ENCODE peak calls at places on chromosomes 1 and 21, in six cellular contexts. J is adrenal gland, B is GM12878, X is transverse colon, G is suprapubic skin, W is uterus. R is an unnamed sample.

GRCh38 chr1:99122039-99122438 is 117.4 kb upstream of the PLPPR5 start:
- DNase-seq in J (no peak), X (no peak), W (no peak), B (no peak), G (no peak), R (no peak)

GRCh38 chr1:79592707-79593106 is 586.2 kb upstream of the ADGRL4 start:
- DNase-seq in G (no peak), X (no peak), W (no peak), B (no peak), J (no peak), R (no peak)

GRCh38 chr1:154683820-154684219 is 75.8 kb upstream of the ADAR start:
- DNase-seq in G (no peak), B (no peak), J (no peak), X (no peak), W (no peak), R (no peak)

GRCh38 chr21:14926186-14926585 is 138.6 kb downstream of the NRIP1 start:
- DNase-seq in X (no peak), G (no peak), B (no peak), J (no peak), W (no peak), R (no peak)

GRCh38 chr1:54174106-54174505 is 21.3 kb upstream of the CDCP2 start:
- DNase-seq in W (no peak), B (no peak), X (no peak), J (no peak), G (no peak), R (no peak)

GRCh38 chr1:174874337-174875053 is 125.3 kb upstream of the CACYBP start:
- DNase-seq in X (peak; percentile 41), B (peak; percentile 40), J (no peak), G (no peak), W (no peak), R (no peak)

GRCh38 chr1:145918992-145919939 is 749 bp upstream of the PEX11B start:
- DNase-seq in B (no peak), G (peak; percentile 95), W (peak; percentile 70), X (peak; percentile 72), J (peak; percentile 74), R (peak; percentile 81)

GRCh38 chr1:78651247-78651646 is 1.6 kb downstream of the IFI44 start:
- DNase-seq in B (no peak), J (no peak), X (no peak), G (no peak), W (no peak), R (no peak)

GRCh38 chr1:3536395-3536794 is 74.9 kb downstream of the MEGF6 start:
- DNase-seq in X (no peak), G (no peak), J (no peak), W (no peak), B (no peak), R (no peak)

GRCh38 chr1:50929376-50929958 is 30.6 kb downstream of the FAF1 start:
- DNase-seq in G (no peak), W (no peak), B (no peak), X (no peak), J (no peak), R (no peak)

GRCh38 chr21:46431448-46431847 is 27.2 kb upstream of the DIP2A start:
- DNase-seq in X (no peak), J (peak; percentile 73), G (no peak), B (no peak), W (no peak), R (no peak)

GRCh38 chr1:29709711-29710169 is 473.4 kb downstream of the PTPRU start:
- DNase-seq in J (no peak), X (no peak), B (no peak), G (no peak), W (no peak), R (no peak)

GRCh38 chr1:35573776-35574654 is 901 bp downstream of the TFAP2E start:
- DNase-seq in X (no peak), W (no peak), G (no peak), B (no peak), J (no peak), R (no peak)

GRCh38 chr1:226355016-226355415 is 46.1 kb upstream of the LIN9 start:
- DNase-seq in J (no peak), W (no peak), B (no peak), G (no peak), X (no peak), R (no peak)

GRCh38 chr1:207361910-207362309 is 40.4 kb downstream of the CD55 start:
- DNase-seq in G (no peak), J (no peak), B (no peak), W (no peak), X (no peak), R (no peak)

GRCh38 chr1:9755441-9755995 is 68.2 kb downstream of the CLSTN1 start:
- DNase-seq in J (no peak), G (no peak), X (no peak), W (no peak), B (no peak), R (peak; percentile 48)

GRCh38 chr1:236301958-236302335 is 20.2 kb upstream of the ERO1B start:
- DNase-seq in B (no peak), X (no peak), G (no peak), J (no peak), W (no peak), R (peak; percentile 12)

GRCh38 chr1:95924684-95925083 is 690.7 kb downstream of the RWDD3 start:
- DNase-seq in J (no peak), B (no peak), X (no peak), W (no peak), G (no peak), R (no peak)

GRCh38 chr1:52601976-52602327 is 219 bp upstream of the GPX7 start:
- DNase-seq in B (no peak), X (no peak), G (no peak), J (peak; percentile 29), W (peak; percentile 14), R (no peak)

GRCh38 chr1:32393832-32394140 is 455 bp downstream of the BSDC1 start:
- DNase-seq in W (no peak), B (no peak), G (no peak), X (peak; percentile 66), J (no peak), R (peak; percentile 59)

GRCh38 chr1:7536891-7537591 is 234.1 kb upstream of the VAMP3 start:
- DNase-seq in W (no peak), G (no peak), J (no peak), B (no peak), X (no peak), R (no peak)

GRCh38 chr1:145750444-145750843 is 31.1 kb downstream of the CD160 start:
- DNase-seq in B (no peak), J (no peak), W (no peak), G (no peak), X (no peak), R (no peak)

DNA sequence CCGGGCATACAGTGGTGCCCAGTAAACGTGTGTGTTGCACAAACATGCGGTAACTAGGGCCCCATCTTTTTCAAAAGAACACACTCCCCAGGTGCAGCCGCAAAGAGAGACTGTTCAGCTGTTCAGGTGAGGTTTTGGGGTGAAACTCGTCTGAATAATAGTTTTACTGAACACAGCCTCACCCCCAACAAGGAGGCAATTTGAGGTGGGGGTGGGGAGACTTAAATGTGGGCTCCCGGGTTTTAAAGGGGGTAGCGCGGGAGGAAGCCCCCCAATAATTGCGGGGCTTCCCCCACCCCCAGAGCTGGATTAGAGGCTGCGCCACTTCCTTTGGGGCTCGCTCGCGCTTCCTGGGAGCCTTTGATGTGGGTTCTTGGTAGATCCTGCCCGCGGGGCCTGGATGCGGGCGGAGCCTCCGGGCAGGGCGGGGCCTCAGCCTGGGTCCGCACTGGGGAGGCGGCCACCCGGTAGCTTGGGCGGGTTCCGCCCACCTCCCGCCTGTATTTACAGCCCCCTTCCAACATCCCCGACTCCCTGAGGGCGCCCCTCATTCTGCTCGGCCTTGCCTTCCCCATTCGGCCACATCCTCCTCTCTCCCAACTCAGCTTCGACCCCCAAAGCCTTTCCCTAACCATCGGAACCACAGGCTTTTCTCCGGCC is 6.4 kb upstream of the EPHA2 start:
- DNase-seq in G (no peak), X (peak; percentile 73), J (no peak), B (no peak), W (no peak), R (no peak)
- TF ChIP-seq POLR2A in G (no peak), X (no peak), J (no peak), B (no peak), W (no peak), R (no peak)

GRCh38 chr1:2315711-2316450 is 75.5 kb downstream of the MORN1 start:
- DNase-seq in G (no peak), J (no peak), B (no peak), W (no peak), X (no peak), R (no peak)
- H3K4me1 ChIP-seq in G (peaks cover 87% of the 10 kb centered on the region), J (peaks cover 6% of the 10 kb centered on the region), B (peaks cover 10% of the 10 kb centered on the region), W (peaks cover 56% of the 10 kb centered on the region), X (peaks cover 51% of the 10 kb centered on the region), R (peaks cover 30% of the 10 kb centered on the region)

DNA sequence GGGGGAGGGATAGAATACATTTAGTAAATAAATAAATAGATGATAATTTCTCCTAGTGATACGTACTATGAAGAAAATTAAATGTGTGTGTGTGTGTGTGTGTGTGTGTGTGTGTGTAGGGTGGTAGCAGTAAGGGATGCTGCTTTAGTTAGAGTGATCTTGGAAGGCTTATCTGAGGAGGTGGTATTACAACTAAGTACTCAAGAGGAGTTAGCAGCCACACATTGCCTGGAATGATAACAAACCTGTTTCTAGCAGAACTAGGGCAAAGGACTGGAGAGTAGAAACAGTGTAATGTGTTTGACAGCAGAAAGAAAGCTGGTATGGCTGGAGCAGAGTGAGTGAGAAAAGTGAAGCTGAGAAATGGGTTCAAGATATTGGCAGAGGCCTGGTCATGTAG is 58.3 kb upstream of the FASLG start:
- DNase-seq in W (no peak), B (no peak), J (no peak), G (no peak), X (no peak), R (no peak)
- TF ChIP-seq POLR2A in W (no peak), B (no peak), J (no peak), G (no peak), X (no peak), R (no peak)

GRCh38 chr1:44808938-44809917 is 905 bp downstream of the BTBD19 start:
- DNase-seq in J (peak; percentile 69), X (peak; percentile 68), G (peak; percentile 83), W (peak; percentile 73), B (peak; percentile 84), R (peak; percentile 37)

GRCh38 chr1:44806025-44806703 is 987 bp downstream of the DYNLT4 start:
- DNase-seq in J (no peak), W (no peak), B (no peak), G (peak; percentile 74), X (peak; percentile 8), R (peak; percentile 4)

GRCh38 chr1:44808063-44808937 is at the start of gene BTBD19:
- DNase-seq in G (peak; percentile 94), X (peak; percentile 64), J (peak; percentile 91), B (no peak), W (peak; percentile 91), R (peak; percentile 88)

GRCh38 chr1:44806704-44807363 is at the start of gene DYNLT4:
- DNase-seq in B (no peak), X (no peak), J (no peak), W (no peak), G (peak; percentile 62), R (no peak)

DNA sequence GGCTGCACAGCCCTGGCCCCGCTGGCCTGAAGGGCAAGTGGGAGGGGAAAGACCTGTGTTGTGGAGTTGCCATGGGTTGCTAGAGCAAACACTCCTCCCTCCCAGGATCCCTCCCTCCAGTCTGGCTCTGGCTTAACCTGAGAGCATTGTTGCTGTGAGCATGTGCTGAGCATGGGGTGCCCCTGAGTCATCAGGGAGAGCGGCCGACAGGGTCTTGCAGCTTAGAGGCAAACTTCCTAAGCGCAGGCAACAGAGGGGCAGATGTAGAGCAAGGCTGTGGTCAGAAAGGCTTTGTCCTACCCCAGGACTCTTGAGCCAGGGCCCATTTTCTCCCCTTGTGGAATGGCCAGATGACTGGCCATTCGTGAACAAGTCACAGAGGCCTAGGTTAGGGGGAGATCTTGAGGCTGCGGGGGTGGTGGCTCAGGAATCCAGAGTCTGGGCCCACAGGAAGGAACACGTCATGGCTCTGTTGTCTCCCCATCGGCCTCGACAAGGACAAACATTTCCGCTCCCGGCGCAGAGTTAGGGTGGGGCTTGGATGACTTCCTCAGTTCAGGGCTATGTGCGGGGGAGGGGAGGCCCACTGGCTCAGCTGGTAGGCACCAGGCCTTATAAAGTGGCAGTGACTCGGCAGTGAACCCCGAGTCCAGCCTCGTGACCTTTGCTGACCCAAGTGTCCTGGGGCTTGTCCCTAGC is 362 bp upstream of the DYNLT4 start:
- DNase-seq in G (peak; percentile 99), B (peak; percentile 65), X (peak; percentile 97), W (peak; percentile 99), J (peak; percentile 99), R (peak; percentile 97)
- H3K4me1 ChIP-seq in G (peaks cover 83% of the 10 kb centered on the region), B (peaks cover 52% of the 10 kb centered on the region), X (peaks cover 59% of the 10 kb centered on the region), W (peaks cover 63% of the 10 kb centered on the region), J (peaks cover 64% of the 10 kb centered on the region), R (peaks cover 82% of the 10 kb centered on the region)

R was measured in thyroid gland.